ENCODE peak calls at places on chromosomes 12 and 14, in six cellular contexts. One of them, this sample, is unnamed.

GRCh38 chr14:20818861-20819260 is 16.2 kb upstream of the RNASE1 start:
- DNase-seq in T-helper 2 cell: no peak
- DNase-seq in GM12865: no peak
- DNase-seq in EL: no peak
- DNase-seq in stimulated activated CD4-positive, alpha-beta T cell treated with anti-CD3 and anti-CD28 coated beads, Interleukin-12 subunit alpha, Interleukin-12 subunit beta, amount 100 ng/mL, for 24 hours: no peak
- DNase-seq in AG04449: no peak
- DNase-seq in this sample: no peak

GRCh38 chr14:22555573-22556011 is 33.4 kb downstream of the DAD1 start:
- DNase-seq in stimulated activated CD4-positive, alpha-beta T cell treated with anti-CD3 and anti-CD28 coated beads, Interleukin-12 subunit alpha, Interleukin-12 subunit beta, amount 100 ng/mL, for 24 hours: peak; percentile 75
- DNase-seq in EL: no peak
- DNase-seq in AG04449: no peak
- DNase-seq in T-helper 2 cell: no peak
- DNase-seq in GM12865: peak; percentile 66
- DNase-seq in this sample: no peak

GRCh38 chr14:76597387-76597786 is 163.9 kb upstream of the VASH1 start:
- DNase-seq in EL: no peak
- DNase-seq in stimulated activated CD4-positive, alpha-beta T cell treated with anti-CD3 and anti-CD28 coated beads, Interleukin-12 subunit alpha, Interleukin-12 subunit beta, amount 100 ng/mL, for 24 hours: no peak
- DNase-seq in AG04449: no peak
- DNase-seq in T-helper 2 cell: no peak
- DNase-seq in GM12865: no peak
- DNase-seq in this sample: no peak

GRCh38 chr12:125181107-125181506 is 115.9 kb downstream of the AACS start:
- DNase-seq in GM12865: no peak
- DNase-seq in EL: no peak
- DNase-seq in AG04449: no peak
- DNase-seq in stimulated activated CD4-positive, alpha-beta T cell treated with anti-CD3 and anti-CD28 coated beads, Interleukin-12 subunit alpha, Interleukin-12 subunit beta, amount 100 ng/mL, for 24 hours: no peak
- DNase-seq in T-helper 2 cell: no peak
- DNase-seq in this sample: no peak

GRCh38 chr12:58703911-58704310 is 216.4 kb downstream of the LRIG3 start:
- DNase-seq in T-helper 2 cell: no peak
- DNase-seq in EL: no peak
- DNase-seq in AG04449: peak; percentile 45
- DNase-seq in GM12865: no peak
- DNase-seq in stimulated activated CD4-positive, alpha-beta T cell treated with anti-CD3 and anti-CD28 coated beads, Interleukin-12 subunit alpha, Interleukin-12 subunit beta, amount 100 ng/mL, for 24 hours: no peak
- DNase-seq in this sample: no peak

GRCh38 chr12:71691504-71692129 is 5.7 kb downstream of the TMEM19 start:
- DNase-seq in T-helper 2 cell: no peak
- DNase-seq in EL: no peak
- DNase-seq in stimulated activated CD4-positive, alpha-beta T cell treated with anti-CD3 and anti-CD28 coated beads, Interleukin-12 subunit alpha, Interleukin-12 subunit beta, amount 100 ng/mL, for 24 hours: no peak
- DNase-seq in AG04449: no peak
- DNase-seq in GM12865: no peak
- DNase-seq in this sample: no peak

GRCh38 chr12:32471601-32472001 is 72.2 kb downstream of the FGD4 start:
- DNase-seq in T-helper 2 cell: no peak
- DNase-seq in GM12865: no peak
- DNase-seq in AG04449: no peak
- DNase-seq in stimulated activated CD4-positive, alpha-beta T cell treated with anti-CD3 and anti-CD28 coated beads, Interleukin-12 subunit alpha, Interleukin-12 subunit beta, amount 100 ng/mL, for 24 hours: no peak
- DNase-seq in EL: no peak
- DNase-seq in this sample: no peak

GRCh38 chr14:95262511-95262891 is 57.2 kb downstream of the CLMN start:
- DNase-seq in stimulated activated CD4-positive, alpha-beta T cell treated with anti-CD3 and anti-CD28 coated beads, Interleukin-12 subunit alpha, Interleukin-12 subunit beta, amount 100 ng/mL, for 24 hours: no peak
- DNase-seq in AG04449: no peak
- DNase-seq in EL: no peak
- DNase-seq in GM12865: no peak
- DNase-seq in T-helper 2 cell: no peak
- DNase-seq in this sample: no peak

GRCh38 chr14:104859900-104860299 is 5.2 kb upstream of the CEP170B start:
- DNase-seq in T-helper 2 cell: no peak
- DNase-seq in EL: no peak
- DNase-seq in AG04449: no peak
- DNase-seq in GM12865: no peak
- DNase-seq in stimulated activated CD4-positive, alpha-beta T cell treated with anti-CD3 and anti-CD28 coated beads, Interleukin-12 subunit alpha, Interleukin-12 subunit beta, amount 100 ng/mL, for 24 hours: no peak
- DNase-seq in this sample: no peak

GRCh38 chr12:125097427-125097826 is 32.2 kb downstream of the AACS start:
- DNase-seq in EL: no peak
- DNase-seq in T-helper 2 cell: no peak
- DNase-seq in AG04449: no peak
- DNase-seq in stimulated activated CD4-positive, alpha-beta T cell treated with anti-CD3 and anti-CD28 coated beads, Interleukin-12 subunit alpha, Interleukin-12 subunit beta, amount 100 ng/mL, for 24 hours: no peak
- DNase-seq in GM12865: no peak
- DNase-seq in this sample: no peak

GRCh38 chr14:39107624-39108023 is 4.6 kb upstream of the SEC23A start:
- DNase-seq in EL: peak; percentile 41
- DNase-seq in AG04449: no peak
- DNase-seq in stimulated activated CD4-positive, alpha-beta T cell treated with anti-CD3 and anti-CD28 coated beads, Interleukin-12 subunit alpha, Interleukin-12 subunit beta, amount 100 ng/mL, for 24 hours: no peak
- DNase-seq in GM12865: peak; percentile 68
- DNase-seq in T-helper 2 cell: no peak
- DNase-seq in this sample: peak; percentile 52

GRCh38 chr14:24136684-24137528 is 912 bp downstream of the PSME1 start:
- DNase-seq in EL: no peak
- DNase-seq in T-helper 2 cell: no peak
- DNase-seq in stimulated activated CD4-positive, alpha-beta T cell treated with anti-CD3 and anti-CD28 coated beads, Interleukin-12 subunit alpha, Interleukin-12 subunit beta, amount 100 ng/mL, for 24 hours: no peak
- DNase-seq in GM12865: peak; percentile 31
- DNase-seq in AG04449: no peak
- DNase-seq in this sample: no peak

GRCh38 chr14:81464253-81465001 is 64.3 kb upstream of the STON2 start:
- DNase-seq in EL: peak; percentile 63
- DNase-seq in stimulated activated CD4-positive, alpha-beta T cell treated with anti-CD3 and anti-CD28 coated beads, Interleukin-12 subunit alpha, Interleukin-12 subunit beta, amount 100 ng/mL, for 24 hours: peak; percentile 28
- DNase-seq in AG04449: no peak
- DNase-seq in T-helper 2 cell: no peak
- DNase-seq in GM12865: peak; percentile 78
- DNase-seq in this sample: peak; percentile 71

This sample was measured in astrocyte of the spinal cord.